ENCODE peak calls at places on chromosomes 13 and 19, in eight cellular contexts. O is ascending aorta; U is brain microvascular endothelial cell; I is GM12864; Q is keratinocyte; B is activated CD4-positive, alpha-beta T cell treated with anti-CD3 and anti-CD28 coated beads for 24 hours; M is WTC11; T is NCI-H345. H is an unnamed sample.

GRCh38 chr19:58387338-58388174 is 487 bp downstream of the RPS5 start:
- DNase-seq in I (no peak), M (no peak), B (no peak), U (no peak), T (no peak), O (no peak), Q (no peak), H (no peak)

GRCh38 chr13:20713014-20713376 is 9.5 kb downstream of the IL17D start:
- DNase-seq in T (no peak), I (no peak), B (no peak), U (no peak), Q (no peak), O (no peak), M (no peak), H (no peak)

GRCh38 chr19:2428027-2428690 is 773 bp upstream of the TIMM13 start:
- DNase-seq in T (peak), O (no peak), Q (no peak), B (no peak), I (no peak), U (peak), M (peak), H (peak)

GRCh38 chr13:33351324-33351723 is 65.8 kb upstream of the STARD13 start:
- DNase-seq in U (peak), M (no peak), O (no peak), T (no peak), Q (no peak), I (no peak), B (no peak), H (no peak)

GRCh38 chr19:6925801-6926751 is 38.7 kb downstream of the ADGRE1 start:
- DNase-seq in O (no peak), M (no peak), I (peak), T (no peak), Q (no peak), B (no peak), U (no peak), H (no peak)

GRCh38 chr19:28242317-28242927 is 970.5 kb downstream of the UQCRFS1 start:
- DNase-seq in T (peak), U (peak), B (no peak), I (no peak), M (peak), Q (no peak), O (no peak), H (peak)

GRCh38 chr13:74210693-74211393 is 76.6 kb upstream of the KLF12 start:
- DNase-seq in O (peak), U (peak), Q (peak), M (no peak), T (peak), I (no peak), B (no peak), H (no peak)

GRCh38 chr19:58227964-58228583 is 640 bp upstream of the ZNF544 start:
- DNase-seq in B (no peak), O (no peak), U (peak), M (no peak), Q (no peak), I (no peak), T (no peak), H (no peak)

GRCh38 chr19:7706188-7706530 is 4.2 kb upstream of the FCER2 start:
- DNase-seq in O (no peak), T (no peak), Q (no peak), B (no peak), M (no peak), U (no peak), I (no peak), H (no peak)

GRCh38 chr13:72875233-72875632 is 93.3 kb downstream of the PIBF1 start:
- DNase-seq in M (no peak), I (no peak), Q (no peak), B (no peak), U (no peak), O (no peak), T (no peak), H (no peak)

GRCh38 chr19:57954996-57955395 is 7.5 kb upstream of the ZNF256 start:
- DNase-seq in M (no peak), Q (no peak), I (no peak), U (no peak), B (no peak), O (no peak), T (no peak), H (no peak)

GRCh38 chr19:53634768-53635167 is 3.0 kb downstream of the DPRX start:
- DNase-seq in T (no peak), U (no peak), M (no peak), I (no peak), Q (no peak), O (no peak), B (no peak), H (no peak)

GRCh38 chr13:43348397-43348796 is 325.0 kb downstream of the DNAJC15 start:
- DNase-seq in Q (no peak), I (no peak), U (peak), B (no peak), O (no peak), M (no peak), T (no peak), H (no peak)

GRCh38 chr19:10431254-10431942 is 11.1 kb downstream of the PDE4A start:
- DNase-seq in M (peak), I (no peak), U (no peak), B (no peak), Q (no peak), T (no peak), O (no peak), H (no peak)

GRCh38 chr13:45219123-45219891 is 18.5 kb upstream of the KCTD4 start:
- DNase-seq in M (no peak), B (no peak), T (no peak), I (no peak), Q (no peak), U (no peak), O (no peak), H (no peak)

GRCh38 chr19:44807652-44808462 is 1.0 kb upstream of the BCAM start:
- DNase-seq in I (no peak), Q (peak), O (no peak), B (no peak), M (peak), T (no peak), U (peak), H (peak)

GRCh38 chr19:8357007-8357521 is 6.9 kb upstream of the ANGPTL4 start:
- DNase-seq in M (no peak), I (no peak), B (no peak), Q (no peak), O (no peak), T (no peak), U (peak), H (no peak)

GRCh38 chr19:46225558-46226004 is 4.0 kb upstream of the IGFL1 start:
- DNase-seq in B (no peak), Q (no peak), O (no peak), M (no peak), U (no peak), I (no peak), T (no peak), H (no peak)

GRCh38 chr19:36256853-36257511 is 42.1 kb downstream of the ZNF146 start:
- DNase-seq in U (no peak), I (no peak), T (no peak), Q (no peak), B (no peak), M (no peak), O (no peak), H (no peak)

GRCh38 chr13:38002596-38002995 is 133.0 kb upstream of the TRPC4 start:
- DNase-seq in T (peak), U (no peak), I (no peak), M (no peak), B (no peak), Q (no peak), O (no peak), H (peak)

GRCh38 chr19:55690109-55690768 is 15.2 kb downstream of the EPN1 start:
- DNase-seq in M (no peak), O (no peak), T (no peak), U (no peak), B (no peak), I (no peak), Q (no peak), H (no peak)

GRCh38 chr13:102316732-102317131 is 85.1 kb downstream of the FGF14 start:
- DNase-seq in M (no peak), B (no peak), Q (no peak), U (no peak), O (no peak), T (no peak), I (no peak), H (no peak)

GRCh38 chr19:49133621-49134454 is 14.5 kb downstream of the PPFIA3 start:
- DNase-seq in O (no peak), Q (no peak), I (no peak), M (peak), T (peak), B (no peak), U (peak), H (no peak)

GRCh38 chr19:47157455-47158321 is 27.1 kb downstream of the SAE1 start:
- DNase-seq in Q (no peak), I (no peak), B (no peak), O (no peak), U (peak), T (no peak), M (peak), H (no peak)

GRCh38 chr19:15292140-15292539 is 40.2 kb downstream of the BRD4 start:
- DNase-seq in U (no peak), Q (no peak), M (no peak), T (no peak), O (no peak), B (no peak), I (no peak), H (no peak)